ENCODE peak calls at places on chromosomes 5 and 9, in seven cellular contexts. E is naive thymus-derived CD8-positive, alpha-beta T cell; P is mucosa of gallbladder; M is cardiac fibroblast; C is stimulated activated CD8-positive, alpha-beta memory T cell treated with anti-CD3 and anti-CD28 coated beads, Interleukin-2, amount 100 ng/mL, for 48 hours; U is upper lobe of right lung; J is pons. Z is an unnamed sample.

GRCh38 chr5:160171656-160172055 is 52.4 kb upstream of the PWWP2A start:
- DNase-seq in E (no peak), P (no peak), C (no peak), M (peak), J (no peak), U (no peak), Z (no peak)

GRCh38 chr5:9124071-9124470 is 421.8 kb downstream of the SEMA5A start:
- DNase-seq in J (no peak), E (no peak), C (no peak), M (no peak), U (no peak), P (peak), Z (no peak)

GRCh38 chr9:129156163-129156562 is 21.9 kb downstream of the IER5L start:
- DNase-seq in E (no peak), C (no peak), U (no peak), M (no peak), P (no peak), J (no peak), Z (no peak)

GRCh38 chr9:76761448-76761847 is 2.8 kb upstream of the PCA3 start:
- DNase-seq in P (no peak), M (peak), J (peak), E (no peak), U (no peak), C (no peak), Z (no peak)

GRCh38 chr9:130140701-130141100 is 31.5 kb upstream of the NCS1 start:
- DNase-seq in M (no peak), J (no peak), P (no peak), U (no peak), C (peak), E (no peak), Z (no peak)

GRCh38 chr9:35604578-35605335 is at the start of gene TESK1:
- DNase-seq in P (peak), M (peak), J (peak), U (peak), E (peak), C (peak), Z (peak)

GRCh38 chr9:5947912-5948311 is 57.2 kb downstream of the MLANA start:
- DNase-seq in M (no peak), C (no peak), E (no peak), J (no peak), P (no peak), U (no peak), Z (no peak)

GRCh38 chr5:44900273-44900954 is 91.7 kb downstream of the MRPS30 start:
- DNase-seq in M (no peak), J (no peak), P (no peak), C (no peak), E (no peak), U (no peak), Z (no peak)

GRCh38 chr5:100691545-100691944 is 156.4 kb downstream of the FAM174A start:
- DNase-seq in J (no peak), P (no peak), U (no peak), M (no peak), C (no peak), E (no peak), Z (no peak)

GRCh38 chr5:15008476-15008875 is 136.9 kb upstream of the ANKH start:
- DNase-seq in C (no peak), J (no peak), U (peak), E (no peak), M (peak), P (peak), Z (peak)